ENCODE peak calls at places on chromosomes 12 and 14, in six cellular contexts. I is Karpas-422; E is effector memory CD8-positive, alpha-beta T cell; R is amygdala; V is NCI-H2081; Z is NCI-H1417. N is an unnamed sample.

GRCh38 chr14:69260979-69261605 is 1.1 kb downstream of the GALNT16 start:
- DNase-seq in I (peak), E (no peak), R (no peak), V (peak), Z (peak), N (peak)

GRCh38 chr14:104395941-104396681 is 183.5 kb upstream of the C14orf180 start:
- DNase-seq in I (peak), E (no peak), R (no peak), V (no peak), Z (no peak), N (no peak)

GRCh38 chr14:92540472-92541048 is 27.0 kb downstream of the RIN3 start:
- DNase-seq in I (no peak), E (no peak), R (peak), V (no peak), Z (no peak), N (no peak)

GRCh38 chr14:31326111-31326510 is 94.2 kb downstream of the HEATR5A start:
- DNase-seq in I (peak), E (no peak), R (no peak), V (no peak), Z (no peak), N (peak)

GRCh38 chr12:93892431-93893210 is 215.4 kb downstream of the CRADD start:
- DNase-seq in I (no peak), E (no peak), R (no peak), V (no peak), Z (peak), N (no peak)

GRCh38 chr14:104388011-104388521 is 191.5 kb upstream of the C14orf180 start:
- DNase-seq in I (no peak), E (no peak), R (no peak), V (no peak), Z (no peak), N (no peak)

GRCh38 chr12:121537814-121538698 is 42.8 kb downstream of the KDM2B start:
- DNase-seq in I (peak), E (no peak), R (no peak), V (peak), Z (peak), N (peak)

GRCh38 chr12:26195250-26195640 is at the start of gene SSPN:
- DNase-seq in I (no peak), E (no peak), R (peak), V (peak), Z (peak), N (no peak)

GRCh38 chr12:953776-954175 is 4.3 kb upstream of the RAD52 start:
- DNase-seq in I (no peak), E (no peak), R (no peak), V (peak), Z (no peak), N (no peak)

GRCh38 chr14:65959563-65960024 is 526.6 kb upstream of the CCDC196 start:
- DNase-seq in I (no peak), E (no peak), R (no peak), V (no peak), Z (no peak), N (no peak)

GRCh38 chr14:32259368-32260013 is 56.4 kb upstream of the RNU6-8 start:
- DNase-seq in I (no peak), E (no peak), R (no peak), V (no peak), Z (no peak), N (no peak)

GRCh38 chr14:21711360-21711961 is 37.8 kb upstream of the OR4E1 start:
- DNase-seq in I (peak), E (peak), R (no peak), V (peak), Z (peak), N (peak)

GRCh38 chr14:81211844-81212243 is 8.9 kb downstream of the GTF2A1 start:
- DNase-seq in I (peak), E (peak), R (peak), V (peak), Z (no peak), N (peak)

GRCh38 chr14:102775855-102776760 is 1.1 kb upstream of the TRAF3 start:
- DNase-seq in I (peak), E (peak), R (no peak), V (no peak), Z (no peak), N (no peak)

GRCh38 chr12:109201496-109201885 is 85.1 kb downstream of the ACACB start:
- DNase-seq in I (no peak), E (no peak), R (no peak), V (no peak), Z (no peak), N (no peak)

GRCh38 chr12:3869448-3869847 is 3.8 kb downstream of the PARP11 start:
- DNase-seq in I (peak), E (no peak), R (no peak), V (no peak), Z (no peak), N (no peak)

GRCh38 chr12:95733156-95733825 is 57.3 kb downstream of the NTN4 start:
- DNase-seq in I (no peak), E (no peak), R (no peak), V (no peak), Z (peak), N (no peak)

GRCh38 chr14:95392841-95393240 is 73.1 kb upstream of the CLMN start:
- DNase-seq in I (no peak), E (no peak), R (no peak), V (no peak), Z (no peak), N (no peak)

GRCh38 chr12:39505025-39505424 is 62.1 kb upstream of the KIF21A start:
- DNase-seq in I (no peak), E (no peak), R (no peak), V (no peak), Z (no peak), N (no peak)

GRCh38 chr14:72892103-72892878 is 1.6 kb downstream of the DPF3 start:
- DNase-seq in I (peak), E (peak), R (no peak), V (no peak), Z (no peak), N (no peak)

GRCh38 chr12:109544955-109545531 is 28.3 kb downstream of the MMAB start:
- DNase-seq in I (no peak), E (peak), R (no peak), V (peak), Z (no peak), N (no peak)

GRCh38 chr14:89990623-89991275 is 35.0 kb downstream of the TDP1 start:
- DNase-seq in I (no peak), E (no peak), R (no peak), V (no peak), Z (no peak), N (no peak)

GRCh38 chr12:56683-57346 is 9.8 kb upstream of the IQSEC3 start:
- DNase-seq in I (peak), E (no peak), R (no peak), V (no peak), Z (no peak), N (no peak)

GRCh38 chr12:5554711-5555110 is 122.8 kb downstream of the NTF3 start:
- DNase-seq in I (no peak), E (no peak), R (no peak), V (no peak), Z (no peak), N (no peak)

N was measured in NAMALWA.